ENCODE peak calls at places on chromosomes 1 and 21, in five cellular contexts. S is fibroblast of pulmonary artery, X is GM12891, R is SHP77, P is NCI-H2081. T is an unnamed sample.

GRCh38 chr1:200306954-200307754 is 102.7 kb downstream of the ZNF281 start:
- DNase-seq in S (peak; percentile 61), X (no peak), R (peak; percentile 27), P (peak; percentile 42), T (peak; percentile 3)

GRCh38 chr1:2358072-2358471 is 33.3 kb downstream of the MORN1 start:
- DNase-seq in S (no peak), X (no peak), R (no peak), P (no peak), T (no peak)

GRCh38 chr1:176315519-176316220 is 108.6 kb upstream of the COP1 start:
- DNase-seq in S (no peak), X (no peak), R (no peak), P (no peak), T (no peak)

GRCh38 chr1:172936088-172936487 is 114.7 kb downstream of the TNFSF18 start:
- DNase-seq in S (no peak), X (no peak), R (no peak), P (no peak), T (no peak)

GRCh38 chr1:72007312-72007711 is 275.0 kb downstream of the NEGR1 start:
- DNase-seq in S (no peak), X (no peak), R (no peak), P (no peak), T (no peak)

GRCh38 chr1:246300653-246301549 is 206.2 kb downstream of the SMYD3 start:
- DNase-seq in S (no peak), X (no peak), R (no peak), P (no peak), T (no peak)

GRCh38 chr1:86788300-86789206 is 84.2 kb downstream of the SH3GLB1 start:
- DNase-seq in S (peak; percentile 90), X (no peak), R (no peak), P (no peak), T (no peak)

GRCh38 chr1:3468236-3469103 is 14.0 kb downstream of the ARHGEF16 start:
- DNase-seq in S (no peak), X (no peak), R (no peak), P (no peak), T (no peak)

GRCh38 chr1:220157738-220158137 is 63.8 kb downstream of the IARS2 start:
- DNase-seq in S (no peak), X (no peak), R (no peak), P (peak; percentile 10), T (peak; percentile 4)

GRCh38 chr1:224582041-224582440 is 34.1 kb upstream of the CNIH3 start:
- DNase-seq in S (no peak), X (no peak), R (no peak), P (no peak), T (peak; percentile 74)

GRCh38 chr1:32605711-32606424 is 44.5 kb downstream of the ZBTB8OS start:
- DNase-seq in S (no peak), X (no peak), R (no peak), P (no peak), T (no peak)

GRCh38 chr1:247287460-247287859 is 31.6 kb downstream of the VN1R5 start:
- DNase-seq in S (no peak), X (no peak), R (no peak), P (no peak), T (no peak)

GRCh38 chr21:45634511-45635183 is 8.9 kb upstream of the PCBP3 start:
- DNase-seq in S (peak; percentile 33), X (no peak), R (no peak), P (no peak), T (no peak)

GRCh38 chr1:185670187-185670627 is 64.0 kb upstream of the HMCN1 start:
- DNase-seq in S (peak; percentile 68), X (no peak), R (peak; percentile 5), P (peak; percentile 44), T (peak; percentile 11)

GRCh38 chr1:78483903-78484302 is 6.9 kb upstream of the PTGFR start:
- DNase-seq in S (no peak), X (no peak), R (no peak), P (no peak), T (no peak)

GRCh38 chr1:168843950-168844349 is 114.9 kb upstream of the DPT start:
- DNase-seq in S (no peak), X (no peak), R (no peak), P (no peak), T (no peak)

GRCh38 chr1:13828454-13829151 is 128.6 kb downstream of the PRDM2 start:
- DNase-seq in S (no peak), X (peak; percentile 63), R (peak; percentile 23), P (no peak), T (peak; percentile 73)

GRCh38 chr1:206816390-206817287 is 44.3 kb upstream of the IL10 start:
- DNase-seq in S (peak; percentile 90), X (no peak), R (no peak), P (no peak), T (no peak)

GRCh38 chr1:210328746-210329488 is at the start of gene HHAT:
- DNase-seq in S (peak; percentile 76), X (peak; percentile 68), R (no peak), P (peak; percentile 74), T (peak; percentile 62)

GRCh38 chr1:189616893-189617292 is 860.8 kb downstream of the BRINP3 start:
- DNase-seq in S (peak; percentile 51), X (no peak), R (no peak), P (no peak), T (no peak)

GRCh38 chr1:150150511-150151021 is 850 bp downstream of the PLEKHO1 start:
- DNase-seq in S (no peak), X (no peak), R (peak; percentile 50), P (peak; percentile 35), T (peak; percentile 43)

GRCh38 chr1:64516803-64517568 is 47.1 kb downstream of the CACHD1 start:
- DNase-seq in S (peak; percentile 50), X (no peak), R (no peak), P (no peak), T (no peak)

GRCh38 chr1:1841575-1841991 is 49.3 kb downstream of the GNB1 start:
- DNase-seq in S (no peak), X (no peak), R (no peak), P (no peak), T (no peak)

GRCh38 chr1:231611111-231611510 is 15.5 kb upstream of the DISC1 start:
- DNase-seq in S (no peak), X (no peak), R (no peak), P (no peak), T (no peak)

GRCh38 chr1:24364975-24365678 is 46.0 kb downstream of the GRHL3 start:
- DNase-seq in S (peak; percentile 80), X (peak; percentile 52), R (no peak), P (no peak), T (no peak)

GRCh38 chr1:9069324-9070100 is at the start of gene SLC2A5:
- DNase-seq in S (no peak), X (peak; percentile 66), R (peak; percentile 25), P (no peak), T (no peak)

GRCh38 chr1:91120421-91120820 is 98.6 kb upstream of the ZNF644 start:
- DNase-seq in S (peak; percentile 1), X (no peak), R (no peak), P (no peak), T (no peak)

GRCh38 chr1:26723013-26723991 is 27.5 kb downstream of the ARID1A start:
- DNase-seq in S (peak; percentile 99), X (no peak), R (peak; percentile 68), P (peak; percentile 67), T (peak; percentile 80)

GRCh38 chr21:32135401-32136363 is 143.2 kb downstream of the MIS18A start:
- DNase-seq in S (no peak), X (no peak), R (no peak), P (no peak), T (no peak)

GRCh38 chr1:160821627-160822026 is 25.7 kb downstream of the LY9 start:
- DNase-seq in S (no peak), X (no peak), R (peak; percentile 4), P (no peak), T (no peak)

GRCh38 chr1:205301220-205301821 is 20.2 kb downstream of the NUAK2 start:
- DNase-seq in S (peak; percentile 98), X (no peak), R (peak; percentile 23), P (peak; percentile 29), T (peak; percentile 70)

GRCh38 chr1:66207484-66207883 is 326.5 kb upstream of the SGIP1 start:
- DNase-seq in S (peak; percentile 68), X (no peak), R (no peak), P (no peak), T (no peak)

GRCh38 chr1:43265431-43265830 is 4.4 kb upstream of the TMEM125 start:
- DNase-seq in S (no peak), X (no peak), R (no peak), P (no peak), T (no peak)

GRCh38 chr1:194654956-194655355 is 1468.5 kb upstream of the B3GALT2 start:
- DNase-seq in S (no peak), X (no peak), R (no peak), P (no peak), T (no peak)

GRCh38 chr1:5750186-5751170 is 241.7 kb downstream of the NPHP4 start:
- DNase-seq in S (no peak), X (no peak), R (no peak), P (no peak), T (no peak)

GRCh38 chr1:199297901-199298300 is 659.1 kb downstream of the PTPRC start:
- DNase-seq in S (peak; percentile 8), X (no peak), R (no peak), P (no peak), T (no peak)

GRCh38 chr1:167627865-167628641 is 2.0 kb upstream of the RCSD1 start:
- DNase-seq in S (no peak), X (peak; percentile 56), R (peak; percentile 97), P (no peak), T (no peak)

GRCh38 chr1:108643492-108644333 is 17.2 kb downstream of the HENMT1 start:
- DNase-seq in S (peak; percentile 88), X (peak; percentile 25), R (peak; percentile 65), P (peak; percentile 56), T (peak; percentile 44)